ENCODE peak calls at places on chromosomes 16 and 17, in four cellular contexts. R is A549, C is K562, E is HepG2. W is an unnamed sample.

GRCh38 chr17:63550816-63551639 is 751 bp downstream of the DCAF7 start:
- DNase-seq in R (peak), C (peak), E (peak), W (no peak)

GRCh38 chr17:13415877-13416416 is 185.8 kb downstream of the HS3ST3A1 start:
- DNase-seq in R (no peak), C (peak), E (peak), W (no peak)

GRCh38 chr16:86039606-86040005 is 140.6 kb downstream of the IRF8 start:
- DNase-seq in R (no peak), C (no peak), E (no peak), W (no peak)

GRCh38 chr17:7208754-7209460 is 10.7 kb downstream of the DLG4 start:
- DNase-seq in R (no peak), C (no peak), E (no peak), W (no peak)

GRCh38 chr17:6546069-6546718 is 10.2 kb downstream of the PITPNM3 start:
- DNase-seq in R (no peak), C (no peak), E (no peak), W (peak)

GRCh38 chr17:30031214-30031869 is 85.3 kb upstream of the NSRP1 start:
- DNase-seq in R (no peak), C (no peak), E (no peak), W (peak)

GRCh38 chr17:1787301-1787902 is 25.5 kb downstream of the SERPINF1 start:
- DNase-seq in R (peak), C (no peak), E (peak), W (no peak)

GRCh38 chr16:85420501-85421337 is 192.4 kb upstream of the GSE1 start:
- DNase-seq in R (peak), C (peak), E (peak), W (no peak)

GRCh38 chr17:19341641-19342610 is 20.6 kb downstream of the B9D1 start:
- DNase-seq in R (no peak), C (no peak), E (no peak), W (no peak)

GRCh38 chr16:11583889-11584565 is 2.7 kb downstream of the LITAF start:
- DNase-seq in R (no peak), C (no peak), E (peak), W (no peak)

GRCh38 chr16:3182608-3183444 is 5.2 kb upstream of the OR1F1 start:
- DNase-seq in R (peak), C (peak), E (peak), W (no peak)

GRCh38 chr16:81632392-81633146 is 146.5 kb upstream of the PLCG2 start:
- DNase-seq in R (peak), C (peak), E (no peak), W (no peak)

GRCh38 chr17:17824119-17824779 is 12.5 kb downstream of the SREBF1 start:
- DNase-seq in R (no peak), C (no peak), E (no peak), W (no peak)

GRCh38 chr16:51429041-51429440 is 278.0 kb upstream of the SALL1 start:
- DNase-seq in R (no peak), C (no peak), E (no peak), W (no peak)

GRCh38 chr16:57377080-57377841 is 5.0 kb downstream of the CX3CL1 start:
- DNase-seq in R (peak), C (no peak), E (peak), W (peak)

GRCh38 chr17:14451729-14452191 is 150.9 kb downstream of the HS3ST3B1 start:
- DNase-seq in R (no peak), C (no peak), E (no peak), W (no peak)

GRCh38 chr17:50879086-50879485 is 12.9 kb upstream of the TOB1 start:
- DNase-seq in R (no peak), C (no peak), E (no peak), W (no peak)

GRCh38 chr16:84986102-84986501 is 25.2 kb downstream of the ZDHHC7 start:
- DNase-seq in R (no peak), C (no peak), E (no peak), W (no peak)

GRCh38 chr17:33086041-33086440 is 94.4 kb downstream of the SPACA3 start:
- DNase-seq in R (no peak), C (no peak), E (no peak), W (no peak)

GRCh38 chr16:55543470-55543869 is 23.0 kb upstream of the CAPNS2 start:
- DNase-seq in R (no peak), C (no peak), E (peak), W (no peak)

GRCh38 chr17:79066963-79067362 is 7.7 kb upstream of the ENGASE start:
- DNase-seq in R (no peak), C (no peak), E (no peak), W (no peak)

GRCh38 chr17:49224997-49225337 is 5.6 kb downstream of the PHOSPHO1 start:
- DNase-seq in R (no peak), C (no peak), E (no peak), W (no peak)

GRCh38 chr16:10947211-10947787 is 2.9 kb downstream of the CLEC16A start:
- DNase-seq in R (no peak), C (no peak), E (no peak), W (no peak)

GRCh38 chr16:2173916-2174315 is 18.3 kb downstream of the TRAF7 start:
- DNase-seq in R (no peak), C (no peak), E (no peak), W (no peak)

GRCh38 chr17:26773189-26774188 is 520.4 kb upstream of the WSB1 start:
- DNase-seq in R (no peak), C (no peak), E (no peak), W (no peak)

GRCh38 chr17:36601303-36602029 is at the start of gene MRM1:
- DNase-seq in R (peak), C (peak), E (peak), W (peak)

DNA sequence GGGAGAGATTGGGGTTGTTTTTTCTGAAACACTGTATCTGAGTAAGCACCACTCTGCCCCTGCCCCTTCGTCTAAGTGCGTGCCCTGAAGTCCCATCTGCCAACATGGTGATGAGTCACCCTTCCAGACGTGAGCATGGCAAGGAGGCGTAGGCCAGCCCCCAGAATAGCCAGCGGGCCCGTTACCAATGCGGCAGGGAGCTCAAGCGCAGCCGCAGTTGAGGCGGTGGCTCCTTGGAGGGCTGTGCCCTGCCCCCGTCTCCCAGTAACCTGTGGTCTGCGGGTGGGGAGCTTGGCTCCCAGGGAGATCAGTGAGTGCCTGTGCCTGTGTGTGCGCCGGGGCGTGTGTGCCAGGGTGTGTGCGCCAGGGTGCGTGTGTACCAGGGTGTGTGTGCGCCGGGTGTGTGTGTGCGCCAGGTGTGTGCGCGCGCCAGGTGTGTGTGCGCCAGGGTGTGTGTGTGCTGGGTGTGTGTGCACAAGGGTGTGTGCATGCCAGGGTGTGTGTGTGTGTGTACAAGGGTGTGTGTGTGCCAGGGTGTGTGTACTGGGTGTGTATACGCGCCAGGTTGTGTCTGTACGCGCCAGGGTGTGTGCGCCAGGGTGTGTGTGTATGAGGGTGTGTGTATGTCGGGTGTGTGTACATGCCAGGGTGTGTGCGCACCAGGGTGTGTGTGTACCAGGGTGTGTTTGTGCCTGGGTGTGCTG is 98.6 kb upstream of the CHMP6 start:
- DNase-seq in R (peak), C (no peak), E (no peak), W (no peak)
- TF ChIP-seq CHD4 in R (no peak), C (no peak), E (no peak), W (no peak)

DNA sequence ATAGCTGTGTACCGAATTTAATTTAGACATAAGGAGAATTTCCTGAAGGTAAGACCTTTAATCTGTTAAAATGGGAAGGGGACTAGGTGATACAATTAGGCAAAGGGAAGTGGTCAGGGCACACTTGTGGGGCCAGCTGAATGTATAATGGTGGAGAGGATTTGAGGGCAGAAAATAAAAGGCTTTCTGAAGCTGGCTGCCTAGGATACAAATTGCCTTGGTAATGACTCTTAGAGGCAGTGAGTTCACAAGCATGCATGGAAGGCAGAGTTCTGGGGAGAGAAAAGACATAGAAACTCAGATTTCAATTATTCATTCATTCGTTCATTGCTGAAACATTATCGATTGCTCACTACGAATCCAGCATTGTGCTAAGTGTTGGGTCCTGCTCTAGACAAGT is 12.4 kb upstream of the NFAT5 start:
- DNase-seq in R (no peak), C (no peak), E (no peak), W (no peak)
- TF ChIP-seq CHD4 in R (no peak), C (no peak), E (no peak), W (no peak)

DNA sequence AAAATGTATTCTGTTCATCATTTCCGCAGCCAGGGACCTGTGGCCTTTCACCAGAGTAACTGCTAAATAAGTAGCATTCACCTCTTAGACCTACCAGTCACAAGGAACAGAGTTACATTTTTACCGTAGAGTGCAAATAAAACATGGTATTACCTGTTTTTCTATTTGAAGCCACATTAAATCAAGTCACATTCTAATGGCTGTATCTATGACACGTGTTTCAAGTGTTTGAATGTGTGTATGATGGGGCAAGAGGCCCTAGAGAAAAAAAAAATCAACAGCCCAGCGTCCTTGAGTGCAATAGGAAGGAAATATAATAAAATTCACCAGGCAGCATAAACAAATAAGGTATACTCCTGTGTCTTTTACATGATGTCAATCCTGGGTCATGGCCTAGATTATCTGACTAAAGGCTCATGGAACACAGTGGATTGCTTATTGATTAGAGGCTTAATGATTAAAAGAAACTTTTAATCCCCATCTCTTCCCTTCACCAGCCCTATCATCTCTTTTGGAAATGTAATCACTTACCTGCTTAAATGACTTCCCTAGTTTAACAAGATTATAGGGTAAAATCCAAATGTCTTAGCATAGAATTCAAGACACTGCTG is 168.7 kb upstream of the CDH5 start:
- DNase-seq in R (no peak), C (no peak), E (no peak), W (no peak)
- TF ChIP-seq CHD4 in R (no peak), C (no peak), E (no peak), W (no peak)

GRCh38 chr17:34598161-34598776 is 18.9 kb downstream of the TMEM132E start:
- DNase-seq in R (no peak), C (peak), E (peak), W (no peak)
- TF ChIP-seq CHD4 in R (no peak), C (no peak), E (no peak), W (no peak)

GRCh38 chr17:72850410-72850809 is 242.1 kb downstream of the SLC39A11 start:
- DNase-seq in R (no peak), C (no peak), E (no peak), W (no peak)
- TF ChIP-seq CHD4 in R (no peak), C (no peak), E (no peak), W (no peak)

DNA sequence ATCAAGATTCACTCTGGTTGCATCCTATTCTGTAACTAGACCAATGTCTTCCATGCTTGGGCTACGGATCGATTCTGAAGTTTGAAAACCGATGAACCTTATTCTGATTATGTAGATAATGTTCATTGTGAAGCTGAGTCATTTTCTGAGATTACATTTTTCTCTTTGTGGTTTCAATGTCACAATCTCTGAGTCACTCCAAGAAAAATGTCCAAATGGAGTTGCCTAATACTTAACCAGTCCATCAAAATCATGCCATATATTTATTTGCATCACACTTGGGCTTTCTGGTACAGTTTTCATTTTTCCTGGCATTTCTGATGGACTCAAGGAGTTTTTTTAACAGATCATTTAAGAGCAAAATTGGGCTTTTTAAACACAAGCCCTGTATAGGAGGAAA is 17.4 kb downstream of the CACNG3 start:
- DNase-seq in R (peak), C (no peak), E (no peak), W (no peak)
- TF ChIP-seq CHD4 in R (no peak), C (no peak), E (no peak), W (no peak)

DNA sequence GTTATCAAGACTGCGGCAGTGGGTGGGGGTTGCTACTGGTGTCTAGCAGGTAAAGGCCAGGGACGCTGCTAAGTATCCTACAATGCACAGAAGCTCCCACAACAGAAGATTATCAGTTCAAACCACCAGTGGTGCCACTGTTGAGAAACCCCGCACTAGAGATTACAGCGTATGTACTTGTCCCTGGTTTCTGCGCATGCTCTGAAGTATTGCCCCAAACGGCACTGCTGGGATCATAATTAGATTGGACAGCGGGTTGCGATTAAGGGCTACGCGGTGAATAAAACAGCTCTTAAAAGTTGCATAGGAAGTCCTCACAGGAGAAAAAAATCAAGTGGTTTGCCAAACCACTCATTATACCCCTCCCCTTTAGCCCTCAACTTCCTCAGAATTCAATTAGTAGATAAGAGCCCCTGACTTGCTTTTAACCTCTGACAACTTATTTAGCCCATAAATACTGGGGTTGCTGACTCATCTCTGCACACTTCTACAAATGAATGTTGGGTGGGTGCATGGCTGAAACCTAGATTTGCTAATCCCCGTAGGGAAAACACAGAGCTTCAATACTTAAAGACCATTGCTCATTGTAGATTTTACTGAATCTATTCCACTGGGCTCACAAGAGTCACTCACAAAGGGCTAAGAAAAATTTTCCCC is 91.7 kb downstream of the RGS9 start:
- DNase-seq in R (no peak), C (peak), E (no peak), W (peak)
- TF ChIP-seq CHD4 in R (no peak), C (no peak), E (no peak), W (no peak)

W was measured in GM12878.